ENCODE peak calls at places on chromosomes 5 and 9, in five cellular contexts. G is PC-9, O is endothelial cell of umbilical vein, D is PC-3, U is HepG2. B is an unnamed sample. For H3K4me1, the result is how much of the 10 kb centered on the place peaks cover.

GRCh38 chr5:143316844-143317631 is 86.4 kb downstream of the NR3C1 start:
- DNase-seq in G (no peak), O (peak), D (peak), U (no peak), B (no peak)

GRCh38 chr5:91352831-91353695 is 30.1 kb downstream of the ARRDC3 start:
- DNase-seq in G (no peak), O (no peak), D (no peak), U (no peak), B (no peak)

GRCh38 chr9:68538200-68538599 is 2.5 kb downstream of the TMEM252 start:
- DNase-seq in G (no peak), O (no peak), D (peak), U (no peak), B (no peak)

GRCh38 chr5:148910686-148911361 is 84.4 kb downstream of the ADRB2 start:
- DNase-seq in G (peak), O (peak), D (peak), U (no peak), B (peak)

GRCh38 chr5:130992621-130993020 is 172.4 kb downstream of the HINT1 start:
- DNase-seq in G (no peak), O (no peak), D (no peak), U (no peak), B (peak)

GRCh38 chr5:88882321-88883038 is 504 bp downstream of the MEF2C start:
- DNase-seq in G (no peak), O (peak), D (peak), U (no peak), B (peak)

GRCh38 chr5:97729938-97730337 is 546.9 kb upstream of the RIOK2 start:
- DNase-seq in G (no peak), O (no peak), D (no peak), U (no peak), B (no peak)

GRCh38 chr9:70085241-70085640 is 41.6 kb downstream of the MAMDC2 start:
- DNase-seq in G (no peak), O (peak), D (peak), U (no peak), B (peak)

GRCh38 chr5:74632947-74633356 is 7.6 kb downstream of the ENC1 start:
- DNase-seq in G (peak), O (peak), D (peak), U (peak), B (no peak)

GRCh38 chr5:129172561-129172960 is 78.0 kb downstream of the ISOC1 start:
- DNase-seq in G (no peak), O (peak), D (peak), U (no peak), B (peak)

GRCh38 chr5:115457985-115458384 is 86.6 kb downstream of the FEM1C start:
- DNase-seq in G (no peak), O (no peak), D (no peak), U (no peak), B (peak)

GRCh38 chr9:78788101-78788500 is 491.2 kb downstream of the PSAT1 start:
- DNase-seq in G (no peak), O (peak), D (no peak), U (no peak), B (no peak)

GRCh38 chr5:78627175-78627574 is 21.4 kb downstream of the LHFPL2 start:
- DNase-seq in G (no peak), O (peak), D (peak), U (no peak), B (no peak)

GRCh38 chr5:168706655-168707069 is 127.5 kb upstream of the PANK3 start:
- DNase-seq in G (no peak), O (peak), D (peak), U (peak), B (peak)

GRCh38 chr5:43274435-43275114 is 38.6 kb downstream of the HMGCS1 start:
- DNase-seq in G (no peak), O (no peak), D (no peak), U (no peak), B (no peak)

GRCh38 chr9:100020121-100020780 is 78.5 kb downstream of the ERP44 start:
- DNase-seq in G (no peak), O (no peak), D (no peak), U (no peak), B (no peak)

GRCh38 chr5:3288325-3288724 is 307.3 kb upstream of the IRX1 start:
- DNase-seq in G (no peak), O (no peak), D (no peak), U (no peak), B (no peak)

GRCh38 chr9:29241320-29241719 is 1668.0 kb upstream of the C9orf72 start:
- DNase-seq in G (no peak), O (no peak), D (peak), U (no peak), B (peak)

GRCh38 chr5:56900395-56900794 is 9.0 kb upstream of the SETD9 start:
- DNase-seq in G (no peak), O (peak), D (peak), U (no peak), B (no peak)

GRCh38 chr9:99076483-99077171 is 28.3 kb upstream of the TGFBR1 start:
- DNase-seq in G (no peak), O (no peak), D (no peak), U (no peak), B (no peak)

GRCh38 chr9:127541865-127542264 is 70.2 kb upstream of the STXBP1 start:
- DNase-seq in G (no peak), O (no peak), D (no peak), U (no peak), B (no peak)

GRCh38 chr9:10144336-10144735 is 468.5 kb downstream of the PTPRD start:
- DNase-seq in G (no peak), O (no peak), D (no peak), U (no peak), B (no peak)

GRCh38 chr5:142644127-142644526 is 41.8 kb downstream of the FGF1 start:
- DNase-seq in G (no peak), O (no peak), D (peak), U (no peak), B (no peak)

GRCh38 chr9:127580879-127581278 is 31.2 kb upstream of the STXBP1 start:
- DNase-seq in G (no peak), O (no peak), D (no peak), U (no peak), B (no peak)

GRCh38 chr5:154593091-154593490 is 115.1 kb upstream of the HAND1 start:
- DNase-seq in G (no peak), O (no peak), D (peak), U (no peak), B (no peak)

GRCh38 chr5:84393969-84394368 is 9.3 kb upstream of the EDIL3 start:
- DNase-seq in G (peak), O (peak), D (peak), U (no peak), B (peak)

GRCh38 chr9:134625361-134626140 is 16.1 kb upstream of the COL5A1 start:
- DNase-seq in G (no peak), O (peak), D (peak), U (no peak), B (no peak)

GRCh38 chr5:86665984-86666760 is 48.4 kb downstream of the COX7C start:
- DNase-seq in G (no peak), O (no peak), D (no peak), U (no peak), B (no peak)

GRCh38 chr9:5582835-5583195 is 46.1 kb upstream of the RIC1 start:
- DNase-seq in G (no peak), O (no peak), D (no peak), U (no peak), B (no peak)

GRCh38 chr5:29780401-29780800 is 1413.1 kb upstream of the CDH6 start:
- DNase-seq in G (no peak), O (no peak), D (peak), U (peak), B (no peak)

GRCh38 chr9:92711844-92712243 is 41.9 kb upstream of the IPPK start:
- DNase-seq in G (no peak), O (no peak), D (no peak), U (no peak), B (peak)

GRCh38 chr9:134850611-134851010 is 30.0 kb upstream of the FCN2 start:
- DNase-seq in G (no peak), O (no peak), D (no peak), U (no peak), B (no peak)

GRCh38 chr5:15695171-15695676 is 195.2 kb downstream of the FBXL7 start:
- DNase-seq in G (no peak), O (peak), D (no peak), U (no peak), B (no peak)

GRCh38 chr9:127612993-127613954 is 1.2 kb downstream of the STXBP1 start:
- DNase-seq in G (no peak), O (peak), D (peak), U (no peak), B (no peak)

GRCh38 chr5:74641778-74642542 is 1.4 kb upstream of the ENC1 start:
- DNase-seq in G (peak), O (peak), D (peak), U (peak), B (peak)

GRCh38 chr9:124137009-124137943 is 120.5 kb upstream of the NEK6 start:
- DNase-seq in G (no peak), O (no peak), D (no peak), U (no peak), B (no peak)

GRCh38 chr5:41793156-41793770 is 77.0 kb downstream of the OXCT1 start:
- DNase-seq in G (no peak), O (peak), D (peak), U (no peak), B (peak)

DNA sequence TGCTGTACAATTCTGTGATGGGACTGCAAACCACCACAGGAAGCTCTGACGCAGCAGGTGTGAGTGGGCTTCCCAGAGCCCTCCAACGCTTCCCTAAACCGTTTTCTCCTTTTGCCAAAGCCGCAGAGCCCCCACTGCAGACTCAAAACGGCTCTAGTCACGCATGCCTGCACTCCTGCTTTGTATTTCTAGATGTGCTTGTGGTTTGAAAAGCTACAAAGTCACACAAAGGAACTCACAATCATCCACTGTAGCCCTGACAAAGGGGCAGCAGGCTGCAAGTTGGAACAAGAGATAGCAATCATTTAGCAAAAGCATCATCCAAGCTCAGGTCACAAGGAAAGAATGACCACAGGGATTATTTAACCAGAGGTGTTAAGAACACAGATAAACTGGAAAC is 79.3 kb downstream of the PTPN3 start:
- DNase-seq in G (no peak), O (no peak), D (no peak), U (no peak), B (no peak)
- H3K4me1 ChIP-seq in G (under half), O (under half), D (under half), U (under half), B (under half)

GRCh38 chr5:6638236-6638635 is 5.0 kb downstream of the SRD5A1 start:
- DNase-seq in G (no peak), O (no peak), D (peak), U (no peak), B (no peak)

GRCh38 chr5:6634788-6635430 is 1.7 kb downstream of the SRD5A1 start:
- DNase-seq in G (no peak), O (no peak), D (peak), U (peak), B (no peak)

GRCh38 chr5:6637022-6637421 is 3.8 kb downstream of the SRD5A1 start:
- DNase-seq in G (no peak), O (no peak), D (no peak), U (no peak), B (no peak)

GRCh38 chr5:6636293-6636692 is 3.1 kb downstream of the SRD5A1 start:
- DNase-seq in G (peak), O (no peak), D (peak), U (no peak), B (no peak)

GRCh38 chr5:6637590-6637989 is 4.3 kb downstream of the SRD5A1 start:
- DNase-seq in G (no peak), O (no peak), D (no peak), U (no peak), B (no peak)
- H3K27ac ChIP-seq in G (no peak), O (no peak), D (no peak), U (no peak), B (no peak)

DNA sequence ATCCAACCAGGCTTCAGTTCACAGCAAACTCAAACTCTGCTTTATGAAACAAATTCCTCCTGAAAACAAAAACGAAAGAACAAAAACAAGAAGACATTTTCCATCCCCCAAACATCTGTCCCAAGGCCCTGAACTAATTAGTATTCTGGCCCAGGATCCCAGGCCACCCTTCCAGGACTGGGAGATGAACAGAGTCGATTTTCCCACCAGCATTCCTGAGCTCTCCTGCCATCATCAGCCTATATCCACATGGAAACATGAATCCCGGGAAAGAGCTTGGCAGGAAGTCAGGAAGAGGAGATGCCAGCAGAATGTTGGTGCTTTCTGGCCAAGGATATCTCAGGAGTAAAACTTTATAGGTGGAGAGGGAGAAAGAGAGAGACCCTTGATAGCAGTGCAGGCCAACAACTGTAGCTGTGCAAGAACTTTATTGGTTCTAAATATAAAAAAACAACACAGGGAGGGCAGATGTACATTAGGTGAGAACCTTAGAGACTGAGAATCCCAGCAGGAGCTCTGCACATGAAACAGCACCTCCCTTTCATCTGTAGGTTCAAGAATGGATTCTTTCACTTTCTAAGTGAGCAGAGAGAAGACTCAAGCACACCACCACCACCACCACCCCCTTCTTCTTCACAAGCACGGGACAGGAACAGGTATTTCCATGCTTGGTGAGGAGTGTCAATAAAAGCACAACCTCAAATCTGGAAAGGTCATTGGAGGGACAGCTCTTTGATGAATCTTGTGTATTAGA is 190.7 kb upstream of the TAS2R1 start:
- DNase-seq in G (no peak), O (no peak), D (peak), U (no peak), B (no peak)
- TF ChIP-seq EZH2 in G (no peak), O (no peak), D (no peak), U (no peak), B (no peak)

DNA sequence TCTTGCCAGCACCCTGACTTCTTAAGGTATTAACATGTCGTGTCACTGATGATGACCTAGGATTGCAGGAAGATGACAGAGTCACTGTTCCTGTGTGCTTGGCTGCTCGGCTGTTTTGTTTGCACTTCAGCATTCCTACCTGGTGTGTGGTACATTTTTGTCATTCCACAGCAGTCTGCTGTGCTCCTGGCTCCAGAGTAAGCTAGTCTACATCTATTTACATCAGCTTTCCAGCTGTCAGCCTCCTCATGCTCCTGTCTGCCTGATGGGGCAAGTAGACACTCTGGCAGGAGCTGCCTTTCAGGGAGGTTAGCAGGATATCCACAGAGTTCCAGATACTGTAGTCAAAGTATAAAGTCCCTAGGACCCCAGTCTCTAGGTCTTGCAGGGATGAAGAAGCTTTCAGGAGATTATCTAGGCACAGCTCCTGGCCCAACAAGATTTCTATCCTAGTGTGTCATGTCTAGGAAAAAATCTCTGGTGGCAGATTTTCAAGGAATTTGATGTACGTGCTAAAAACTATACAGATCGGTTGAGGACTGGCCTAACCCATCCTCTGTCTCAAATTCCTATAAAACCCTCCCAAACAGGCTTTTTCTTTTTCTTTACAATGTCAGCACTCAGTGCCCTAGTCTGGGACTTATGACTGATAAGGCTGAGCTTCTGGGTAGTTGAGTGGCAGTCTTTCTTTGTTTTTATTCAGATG is 28.5 kb downstream of the RUSC2 start:
- DNase-seq in G (peak), O (peak), D (peak), U (peak), B (no peak)
- H3K4me1 ChIP-seq in G (half or more), O (half or more), D (half or more), U (half or more), B (under half)

GRCh38 chr5:370959-371810 is 49.7 kb downstream of the AHRR start:
- DNase-seq in G (no peak), O (no peak), D (no peak), U (no peak), B (no peak)
- H3K27ac ChIP-seq in G (no peak), O (no peak), D (no peak), U (no peak), B (peak)

DNA sequence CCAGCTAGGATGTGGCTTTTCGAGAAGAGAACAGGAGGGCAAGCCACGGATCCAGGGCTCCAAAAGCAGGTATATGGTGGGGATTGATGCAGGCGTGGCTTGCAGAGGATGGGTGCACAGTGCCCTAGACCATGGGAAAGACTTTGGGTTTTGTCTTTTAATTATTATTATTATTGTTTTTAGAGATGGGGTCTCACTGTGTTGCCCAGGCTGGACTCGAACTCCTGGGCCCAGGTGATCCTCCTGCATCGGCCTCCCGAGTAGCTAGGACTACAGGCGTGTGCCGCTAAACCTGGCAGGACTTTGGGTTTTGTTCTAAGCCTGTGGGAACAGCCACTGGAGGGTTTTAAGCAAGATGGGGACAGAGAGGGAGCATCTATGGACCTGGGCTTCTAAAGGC is 152.0 kb downstream of the GAPVD1 start:
- DNase-seq in G (no peak), O (no peak), D (no peak), U (no peak), B (no peak)
- TF ChIP-seq EZH2 in G (no peak), O (no peak), D (no peak), U (no peak), B (no peak)

GRCh38 chr5:36443941-36444340 is 142.2 kb upstream of the RANBP3L start:
- DNase-seq in G (no peak), O (no peak), D (no peak), U (no peak), B (no peak)
- H3K4me1 ChIP-seq in G (half or more), O (under half), D (under half), U (under half), B (under half)

GRCh38 chr9:82989949-82990348 is 73.0 kb downstream of the RASEF start:
- DNase-seq in G (no peak), O (no peak), D (peak), U (no peak), B (no peak)

GRCh38 chr9:82991684-82992083 is 71.3 kb downstream of the RASEF start:
- DNase-seq in G (no peak), O (no peak), D (no peak), U (peak), B (no peak)

GRCh38 chr9:82987370-82987769 is 75.6 kb downstream of the RASEF start:
- DNase-seq in G (no peak), O (no peak), D (no peak), U (no peak), B (no peak)

GRCh38 chr9:82987790-82988189 is 75.2 kb downstream of the RASEF start:
- DNase-seq in G (no peak), O (no peak), D (no peak), U (no peak), B (no peak)

GRCh38 chr9:82988488-82988887 is 74.5 kb downstream of the RASEF start:
- DNase-seq in G (no peak), O (no peak), D (no peak), U (no peak), B (no peak)
- H3K27ac ChIP-seq in G (no peak), O (no peak), D (no peak), U (no peak), B (no peak)

B was measured in A673.